ENCODE peak calls at places on chromosomes 11 and 22, in six cellular contexts. One of them, this sample, is unnamed.

GRCh38 chr11:128691802-128692749 is 1.8 kb upstream of the FLI1 start:
- DNase-seq in pancreas: no peak
- DNase-seq in lung: no peak
- DNase-seq in mesenchymal stem cell: peak
- DNase-seq in BJ: no peak
- DNase-seq in LNCaP clone FGC: no peak
- DNase-seq in this sample: no peak

GRCh38 chr11:8786933-8787332 is 104.3 kb downstream of the RPL27A start:
- DNase-seq in pancreas: no peak
- DNase-seq in lung: no peak
- DNase-seq in mesenchymal stem cell: peak
- DNase-seq in BJ: no peak
- DNase-seq in LNCaP clone FGC: no peak
- DNase-seq in this sample: no peak

GRCh38 chr22:30575011-30575671 is 676 bp upstream of the GAL3ST1 start:
- DNase-seq in pancreas: no peak
- DNase-seq in lung: peak
- DNase-seq in mesenchymal stem cell: peak
- DNase-seq in BJ: no peak
- DNase-seq in LNCaP clone FGC: no peak
- DNase-seq in this sample: no peak

GRCh38 chr11:101759771-101760450 is 154.9 kb upstream of the CEP126 start:
- DNase-seq in pancreas: no peak
- DNase-seq in lung: no peak
- DNase-seq in mesenchymal stem cell: no peak
- DNase-seq in BJ: no peak
- DNase-seq in LNCaP clone FGC: peak
- DNase-seq in this sample: no peak

GRCh38 chr11:60887531-60887930 is 18.9 kb downstream of the PRPF19 start:
- DNase-seq in pancreas: no peak
- DNase-seq in lung: no peak
- DNase-seq in mesenchymal stem cell: peak
- DNase-seq in BJ: no peak
- DNase-seq in LNCaP clone FGC: no peak
- DNase-seq in this sample: peak

GRCh38 chr11:95078526-95078925 is 11.1 kb upstream of the ENDOD1 start:
- DNase-seq in pancreas: no peak
- DNase-seq in lung: no peak
- DNase-seq in mesenchymal stem cell: no peak
- DNase-seq in BJ: no peak
- DNase-seq in LNCaP clone FGC: no peak
- DNase-seq in this sample: peak

GRCh38 chr22:45208696-45208992 is 32.0 kb downstream of the KIAA0930 start:
- DNase-seq in pancreas: no peak
- DNase-seq in lung: no peak
- DNase-seq in mesenchymal stem cell: no peak
- DNase-seq in BJ: no peak
- DNase-seq in LNCaP clone FGC: no peak
- DNase-seq in this sample: no peak

GRCh38 chr22:37731804-37732471 is 35.1 kb downstream of the TRIOBP start:
- DNase-seq in pancreas: no peak
- DNase-seq in lung: no peak
- DNase-seq in mesenchymal stem cell: no peak
- DNase-seq in BJ: no peak
- DNase-seq in LNCaP clone FGC: no peak
- DNase-seq in this sample: no peak

GRCh38 chr22:45720875-45721378 is 49.3 kb downstream of the ATXN10 start:
- DNase-seq in pancreas: no peak
- DNase-seq in lung: no peak
- DNase-seq in mesenchymal stem cell: no peak
- DNase-seq in BJ: no peak
- DNase-seq in LNCaP clone FGC: no peak
- DNase-seq in this sample: no peak

GRCh38 chr11:36007127-36007824 is 63.4 kb downstream of the LDLRAD3 start:
- DNase-seq in pancreas: no peak
- DNase-seq in lung: no peak
- DNase-seq in mesenchymal stem cell: no peak
- DNase-seq in BJ: no peak
- DNase-seq in LNCaP clone FGC: no peak
- DNase-seq in this sample: no peak

GRCh38 chr11:12167098-12167999 is 57.0 kb downstream of the MICAL2 start:
- DNase-seq in pancreas: no peak
- DNase-seq in lung: peak
- DNase-seq in mesenchymal stem cell: peak
- DNase-seq in BJ: peak
- DNase-seq in LNCaP clone FGC: no peak
- DNase-seq in this sample: peak

GRCh38 chr11:62552931-62553838 is 6.6 kb upstream of the AHNAK start:
- DNase-seq in pancreas: peak
- DNase-seq in lung: peak
- DNase-seq in mesenchymal stem cell: peak
- DNase-seq in BJ: peak
- DNase-seq in LNCaP clone FGC: peak
- DNase-seq in this sample: peak

GRCh38 chr22:49301398-49302149 is 526.1 kb downstream of the BRD1 start:
- DNase-seq in pancreas: no peak
- DNase-seq in lung: no peak
- DNase-seq in mesenchymal stem cell: no peak
- DNase-seq in BJ: no peak
- DNase-seq in LNCaP clone FGC: no peak
- DNase-seq in this sample: no peak

GRCh38 chr11:655036-655726 is 18.1 kb downstream of the DRD4 start:
- DNase-seq in pancreas: no peak
- DNase-seq in lung: no peak
- DNase-seq in mesenchymal stem cell: no peak
- DNase-seq in BJ: no peak
- DNase-seq in LNCaP clone FGC: no peak
- DNase-seq in this sample: no peak

GRCh38 chr11:19628018-19628417 is 84.6 kb upstream of the NAV2 start:
- DNase-seq in pancreas: no peak
- DNase-seq in lung: peak
- DNase-seq in mesenchymal stem cell: no peak
- DNase-seq in BJ: peak
- DNase-seq in LNCaP clone FGC: peak
- DNase-seq in this sample: no peak

GRCh38 chr11:1531418-1531817 is 40.7 kb downstream of the DUSP8 start:
- DNase-seq in pancreas: peak
- DNase-seq in lung: no peak
- DNase-seq in mesenchymal stem cell: no peak
- DNase-seq in BJ: no peak
- DNase-seq in LNCaP clone FGC: no peak
- DNase-seq in this sample: no peak

GRCh38 chr22:31302021-31302420 is 9.7 kb upstream of the PIK3IP1 start:
- DNase-seq in pancreas: no peak
- DNase-seq in lung: no peak
- DNase-seq in mesenchymal stem cell: no peak
- DNase-seq in BJ: no peak
- DNase-seq in LNCaP clone FGC: no peak
- DNase-seq in this sample: no peak

GRCh38 chr11:117795726-117796455 is 1.1 kb downstream of the DSCAML1 start:
- DNase-seq in pancreas: no peak
- DNase-seq in lung: no peak
- DNase-seq in mesenchymal stem cell: no peak
- DNase-seq in BJ: no peak
- DNase-seq in LNCaP clone FGC: no peak
- DNase-seq in this sample: no peak
- H3K4me3 ChIP-seq in pancreas: no peak
- H3K4me3 ChIP-seq in lung: no peak
- H3K4me3 ChIP-seq in mesenchymal stem cell: peak
- H3K4me3 ChIP-seq in BJ: no peak
- H3K4me3 ChIP-seq in LNCaP clone FGC: no peak
- H3K4me3 ChIP-seq in this sample: peak

GRCh38 chr11:57764972-57765371 is 3.4 kb downstream of the CTNND1 start:
- DNase-seq in pancreas: no peak
- DNase-seq in lung: no peak
- DNase-seq in mesenchymal stem cell: no peak
- DNase-seq in BJ: no peak
- DNase-seq in LNCaP clone FGC: no peak
- DNase-seq in this sample: no peak
- H3K4me3 ChIP-seq in pancreas: peak
- H3K4me3 ChIP-seq in lung: peak
- H3K4me3 ChIP-seq in mesenchymal stem cell: no peak
- H3K4me3 ChIP-seq in BJ: peak
- H3K4me3 ChIP-seq in LNCaP clone FGC: peak
- H3K4me3 ChIP-seq in this sample: peak

GRCh38 chr11:125404811-125405481 is 91.1 kb downstream of the FEZ1 start:
- DNase-seq in pancreas: peak
- DNase-seq in lung: peak
- DNase-seq in mesenchymal stem cell: peak
- DNase-seq in BJ: no peak
- DNase-seq in LNCaP clone FGC: no peak
- DNase-seq in this sample: peak

GRCh38 chr11:125401746-125402145 is 94.3 kb downstream of the FEZ1 start:
- DNase-seq in pancreas: no peak
- DNase-seq in lung: no peak
- DNase-seq in mesenchymal stem cell: peak
- DNase-seq in BJ: no peak
- DNase-seq in LNCaP clone FGC: no peak
- DNase-seq in this sample: no peak

GRCh38 chr11:125402436-125402835 is 93.6 kb downstream of the FEZ1 start:
- DNase-seq in pancreas: no peak
- DNase-seq in lung: no peak
- DNase-seq in mesenchymal stem cell: peak
- DNase-seq in BJ: peak
- DNase-seq in LNCaP clone FGC: no peak
- DNase-seq in this sample: no peak

GRCh38 chr11:125407046-125407445 is 89.0 kb downstream of the FEZ1 start:
- DNase-seq in pancreas: no peak
- DNase-seq in lung: no peak
- DNase-seq in mesenchymal stem cell: no peak
- DNase-seq in BJ: no peak
- DNase-seq in LNCaP clone FGC: no peak
- DNase-seq in this sample: no peak

DNA sequence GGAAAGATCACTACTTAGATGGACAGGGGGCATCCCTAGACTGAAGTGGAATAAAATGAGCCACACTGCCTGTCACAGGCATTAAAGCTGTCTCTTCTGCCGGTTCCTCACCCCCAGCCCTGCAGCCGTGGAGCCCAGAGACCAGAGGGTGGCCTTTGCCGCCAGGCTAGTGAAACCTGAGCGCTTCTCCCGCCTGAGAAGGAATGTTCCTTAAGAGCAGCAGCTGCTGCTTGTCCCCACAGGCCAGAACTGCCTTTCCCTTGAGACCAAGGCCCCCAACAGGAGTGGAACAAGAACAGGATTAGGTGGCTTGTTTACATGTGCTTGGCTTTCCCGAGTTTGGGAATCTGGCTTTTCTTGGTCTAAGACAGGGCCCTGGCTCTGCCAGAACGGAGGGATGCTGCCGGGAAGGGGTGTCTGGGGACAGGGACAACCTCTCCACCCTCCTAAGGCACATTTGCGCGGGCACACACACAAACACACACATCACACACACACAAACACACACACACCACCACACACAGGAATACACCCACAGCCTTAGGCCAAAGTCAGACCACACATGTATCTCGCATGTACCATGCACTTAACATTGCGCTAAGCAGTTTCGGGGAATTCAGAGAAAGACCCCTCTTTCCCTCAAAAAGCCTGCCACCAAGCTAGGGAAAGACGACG is 91.8 kb downstream of the FEZ1 start:
- DNase-seq in pancreas: no peak
- DNase-seq in lung: no peak
- DNase-seq in mesenchymal stem cell: peak
- DNase-seq in BJ: no peak
- DNase-seq in LNCaP clone FGC: no peak
- DNase-seq in this sample: no peak
- H3K4me3 ChIP-seq in pancreas: no peak
- H3K4me3 ChIP-seq in lung: no peak
- H3K4me3 ChIP-seq in mesenchymal stem cell: no peak
- H3K4me3 ChIP-seq in BJ: no peak
- H3K4me3 ChIP-seq in LNCaP clone FGC: no peak
- H3K4me3 ChIP-seq in this sample: no peak

GRCh38 chr11:118291453-118291852 is 13.1 kb upstream of the CD3E start:
- DNase-seq in pancreas: no peak
- DNase-seq in lung: no peak
- DNase-seq in mesenchymal stem cell: no peak
- DNase-seq in BJ: no peak
- DNase-seq in LNCaP clone FGC: no peak
- DNase-seq in this sample: no peak

GRCh38 chr11:118290923-118291322 is 13.6 kb upstream of the CD3E start:
- DNase-seq in pancreas: no peak
- DNase-seq in lung: peak
- DNase-seq in mesenchymal stem cell: no peak
- DNase-seq in BJ: no peak
- DNase-seq in LNCaP clone FGC: no peak
- DNase-seq in this sample: no peak

GRCh38 chr11:118287006-118287405 is 17.5 kb upstream of the CD3E start:
- DNase-seq in pancreas: no peak
- DNase-seq in lung: no peak
- DNase-seq in mesenchymal stem cell: no peak
- DNase-seq in BJ: peak
- DNase-seq in LNCaP clone FGC: no peak
- DNase-seq in this sample: no peak

GRCh38 chr11:118286545-118286944 is 18.0 kb upstream of the CD3E start:
- DNase-seq in pancreas: no peak
- DNase-seq in lung: no peak
- DNase-seq in mesenchymal stem cell: no peak
- DNase-seq in BJ: no peak
- DNase-seq in LNCaP clone FGC: no peak
- DNase-seq in this sample: no peak

GRCh38 chr11:118289411-118289810 is 15.1 kb upstream of the CD3E start:
- DNase-seq in pancreas: no peak
- DNase-seq in lung: no peak
- DNase-seq in mesenchymal stem cell: no peak
- DNase-seq in BJ: no peak
- DNase-seq in LNCaP clone FGC: no peak
- DNase-seq in this sample: no peak
- H3K4me3 ChIP-seq in pancreas: no peak
- H3K4me3 ChIP-seq in lung: no peak
- H3K4me3 ChIP-seq in mesenchymal stem cell: no peak
- H3K4me3 ChIP-seq in BJ: no peak
- H3K4me3 ChIP-seq in LNCaP clone FGC: no peak
- H3K4me3 ChIP-seq in this sample: no peak